ENCODE peak calls at places on chromosomes 13 and 19, in ten cellular contexts. S is COR-L47; X is body of pancreas; I is LHCN-M2; A is activated CD4-positive, alpha-beta T cell treated with anti-CD3 and anti-CD28 coated beads, Interleukin-2, amount 50 U/mL, for 24 hours; Y is effector CD4-positive, alpha-beta T cell; D is iPS-NIHi11; N is left lung; L is nucleus accumbens; M is GM20000. Z is an unnamed sample.

GRCh38 chr19:31232220-31232619 is 117.0 kb downstream of the TSHZ3 start:
- DNase-seq in L (no peak), I (peak), S (no peak), A (no peak), D (no peak), N (no peak), Y (no peak), M (no peak), X (no peak), Z (no peak)

GRCh38 chr19:23403581-23404324 is 8.5 kb upstream of the ZNF91 start:
- DNase-seq in N (no peak), D (peak), X (peak), M (no peak), A (no peak), S (peak), Y (no peak), L (no peak), I (no peak), Z (no peak)

GRCh38 chr19:46812898-46813569 is 24.6 kb upstream of the SLC1A5 start:
- DNase-seq in D (no peak), A (no peak), Y (no peak), N (peak), X (no peak), L (no peak), I (no peak), S (no peak), M (no peak), Z (no peak)

GRCh38 chr19:28289294-28290063 is 923.5 kb downstream of the UQCRFS1 start:
- DNase-seq in M (no peak), Y (no peak), S (peak), L (peak), X (peak), A (no peak), N (no peak), I (peak), D (peak), Z (peak)

GRCh38 chr13:31629085-31629785 is 110.1 kb upstream of the RXFP2 start:
- DNase-seq in N (no peak), L (no peak), S (no peak), M (no peak), Y (no peak), A (no peak), I (peak), X (no peak), D (no peak), Z (no peak)

GRCh38 chr19:33809960-33810359 is 13.3 kb downstream of the KCTD15 start:
- DNase-seq in I (no peak), X (no peak), L (no peak), A (no peak), S (no peak), M (no peak), Y (no peak), D (no peak), N (no peak), Z (no peak)

GRCh38 chr19:33686687-33687541 is 65.2 kb downstream of the CHST8 start:
- DNase-seq in N (no peak), M (no peak), I (no peak), S (no peak), X (no peak), L (no peak), Y (no peak), A (no peak), D (no peak), Z (no peak)

GRCh38 chr13:39415403-39415802 is 187.6 kb downstream of the LHFPL6 start:
- DNase-seq in I (peak), L (peak), S (peak), Y (no peak), X (peak), A (no peak), D (no peak), N (no peak), M (no peak), Z (peak)

GRCh38 chr19:480016-480855 is 16.1 kb upstream of the MADCAM1 start:
- DNase-seq in S (peak), I (peak), D (peak), Y (peak), A (peak), L (peak), M (no peak), X (peak), N (peak), Z (peak)

GRCh38 chr19:6516018-6516658 is 14.0 kb upstream of the TUBB4A start:
- DNase-seq in Y (peak), S (no peak), I (peak), L (peak), A (peak), N (peak), D (peak), X (peak), M (peak), Z (peak)

GRCh38 chr13:88541993-88542392 is 870.8 kb downstream of the SLITRK5 start:
- DNase-seq in I (no peak), X (no peak), S (no peak), L (no peak), D (no peak), A (no peak), M (no peak), N (no peak), Y (no peak), Z (no peak)

GRCh38 chr19:48319647-48320537 is 5.5 kb upstream of the EMP3 start:
- DNase-seq in D (peak), X (peak), Y (peak), L (peak), N (peak), M (peak), I (peak), S (peak), A (peak), Z (peak)

GRCh38 chr19:10961073-10961762 is 388 bp downstream of the SMARCA4 start:
- DNase-seq in I (peak), N (no peak), X (peak), M (no peak), Y (no peak), S (no peak), D (peak), A (no peak), L (peak), Z (peak)